ENCODE peak calls at places on chromosome 6, in six cellular contexts. One of them, this sample, is unnamed.

GRCh38 chr6:74756903-74757302 is 448.9 kb downstream of the COL12A1 start:
- DNase-seq in adrenal gland: no peak
- DNase-seq in Kasumi-1: no peak
- DNase-seq in RWPE1: no peak
- DNase-seq in DMS153: no peak
- DNase-seq in Peyer's patch: no peak
- DNase-seq in this sample: no peak

GRCh38 chr6:44658571-44658970 is 271.1 kb downstream of the CDC5L start:
- DNase-seq in adrenal gland: no peak
- DNase-seq in Peyer's patch: no peak
- DNase-seq in Kasumi-1: no peak
- DNase-seq in RWPE1: no peak
- DNase-seq in DMS153: no peak
- DNase-seq in this sample: no peak

GRCh38 chr6:111381126-111381525 is 101.9 kb downstream of the REV3L start:
- DNase-seq in adrenal gland: no peak
- DNase-seq in Peyer's patch: no peak
- DNase-seq in Kasumi-1: no peak
- DNase-seq in RWPE1: no peak
- DNase-seq in DMS153: no peak
- DNase-seq in this sample: no peak

GRCh38 chr6:138465007-138465645 is 34.2 kb downstream of the NHSL1 start:
- DNase-seq in Peyer's patch: peak; percentile 60
- DNase-seq in RWPE1: peak; percentile 77
- DNase-seq in adrenal gland: no peak
- DNase-seq in Kasumi-1: peak; percentile 64
- DNase-seq in DMS153: no peak
- DNase-seq in this sample: peak; percentile 22

GRCh38 chr6:168368063-168368835 is 48.7 kb upstream of the DACT2 start:
- DNase-seq in RWPE1: no peak
- DNase-seq in DMS153: no peak
- DNase-seq in Kasumi-1: no peak
- DNase-seq in adrenal gland: no peak
- DNase-seq in Peyer's patch: no peak
- DNase-seq in this sample: peak; percentile 15

GRCh38 chr6:12232339-12232738 is 57.8 kb upstream of the EDN1 start:
- DNase-seq in RWPE1: no peak
- DNase-seq in Kasumi-1: no peak
- DNase-seq in Peyer's patch: no peak
- DNase-seq in adrenal gland: no peak
- DNase-seq in DMS153: no peak
- DNase-seq in this sample: peak; percentile 28

GRCh38 chr6:16206595-16207037 is 31.8 kb upstream of the GMPR start:
- DNase-seq in DMS153: peak; percentile 55
- DNase-seq in Peyer's patch: peak; percentile 74
- DNase-seq in Kasumi-1: peak; percentile 86
- DNase-seq in adrenal gland: peak; percentile 61
- DNase-seq in RWPE1: peak; percentile 67
- DNase-seq in this sample: peak; percentile 87

GRCh38 chr6:121849477-121849876 is 414.0 kb downstream of the GJA1 start:
- DNase-seq in adrenal gland: peak; percentile 48
- DNase-seq in RWPE1: peak; percentile 70
- DNase-seq in Peyer's patch: peak; percentile 48
- DNase-seq in DMS153: peak; percentile 5
- DNase-seq in Kasumi-1: peak; percentile 67
- DNase-seq in this sample: peak; percentile 30

GRCh38 chr6:132316970-132317369 is 84.3 kb downstream of the MOXD1 start:
- DNase-seq in Peyer's patch: no peak
- DNase-seq in DMS153: no peak
- DNase-seq in Kasumi-1: no peak
- DNase-seq in RWPE1: no peak
- DNase-seq in adrenal gland: no peak
- DNase-seq in this sample: no peak

GRCh38 chr6:165718486-165718885 is 55.4 kb upstream of the PDE10A start:
- DNase-seq in RWPE1: no peak
- DNase-seq in Peyer's patch: no peak
- DNase-seq in DMS153: no peak
- DNase-seq in Kasumi-1: no peak
- DNase-seq in adrenal gland: no peak
- DNase-seq in this sample: no peak

GRCh38 chr6:25061289-25061945 is 125.7 kb upstream of the RIPOR2 start:
- DNase-seq in RWPE1: no peak
- DNase-seq in Peyer's patch: no peak
- DNase-seq in Kasumi-1: no peak
- DNase-seq in DMS153: no peak
- DNase-seq in adrenal gland: no peak
- DNase-seq in this sample: no peak

This sample was measured in trophoblast cell.